ENCODE peak calls at places on chromosomes 12 and 14, in eight cellular contexts. One of them, this sample, is unnamed.

GRCh38 chr12:32533971-32534590 is 134.7 kb downstream of the FGD4 start:
- DNase-seq in A549: peak
- DNase-seq in thoracic aorta: peak
- DNase-seq in Caco-2: peak
- DNase-seq in cardiac fibroblast: peak
- DNase-seq in heart right ventricle: peak
- DNase-seq in foreskin fibroblast: peak
- DNase-seq in dorsolateral prefrontal cortex: no peak
- DNase-seq in this sample: peak

GRCh38 chr12:18439541-18439940 is 178.2 kb downstream of the PIK3C2G start:
- DNase-seq in A549: no peak
- DNase-seq in thoracic aorta: no peak
- DNase-seq in Caco-2: no peak
- DNase-seq in cardiac fibroblast: peak
- DNase-seq in heart right ventricle: no peak
- DNase-seq in foreskin fibroblast: peak
- DNase-seq in dorsolateral prefrontal cortex: no peak
- DNase-seq in this sample: no peak

GRCh38 chr12:103808239-103808880 is 32.7 kb downstream of the NT5DC3 start:
- DNase-seq in A549: no peak
- DNase-seq in thoracic aorta: no peak
- DNase-seq in Caco-2: no peak
- DNase-seq in cardiac fibroblast: no peak
- DNase-seq in heart right ventricle: no peak
- DNase-seq in foreskin fibroblast: no peak
- DNase-seq in dorsolateral prefrontal cortex: no peak
- DNase-seq in this sample: no peak

GRCh38 chr12:24778486-24779304 is 170.2 kb downstream of the BCAT1 start:
- DNase-seq in A549: peak
- DNase-seq in thoracic aorta: no peak
- DNase-seq in Caco-2: peak
- DNase-seq in cardiac fibroblast: peak
- DNase-seq in heart right ventricle: no peak
- DNase-seq in foreskin fibroblast: peak
- DNase-seq in dorsolateral prefrontal cortex: no peak
- DNase-seq in this sample: peak

GRCh38 chr12:115380509-115381120 is 696.6 kb upstream of the TBX3 start:
- DNase-seq in A549: no peak
- DNase-seq in thoracic aorta: no peak
- DNase-seq in Caco-2: no peak
- DNase-seq in cardiac fibroblast: no peak
- DNase-seq in heart right ventricle: no peak
- DNase-seq in foreskin fibroblast: no peak
- DNase-seq in dorsolateral prefrontal cortex: no peak
- DNase-seq in this sample: no peak

GRCh38 chr12:11769723-11770514 is 120.4 kb downstream of the ETV6 start:
- DNase-seq in A549: no peak
- DNase-seq in thoracic aorta: no peak
- DNase-seq in Caco-2: no peak
- DNase-seq in cardiac fibroblast: no peak
- DNase-seq in heart right ventricle: no peak
- DNase-seq in foreskin fibroblast: no peak
- DNase-seq in dorsolateral prefrontal cortex: no peak
- DNase-seq in this sample: no peak

GRCh38 chr12:103768467-103769123 is 72.4 kb downstream of the NT5DC3 start:
- DNase-seq in A549: no peak
- DNase-seq in thoracic aorta: no peak
- DNase-seq in Caco-2: no peak
- DNase-seq in cardiac fibroblast: no peak
- DNase-seq in heart right ventricle: no peak
- DNase-seq in foreskin fibroblast: no peak
- DNase-seq in dorsolateral prefrontal cortex: no peak
- DNase-seq in this sample: no peak

GRCh38 chr14:49550284-49551184 is 35.6 kb downstream of the RPS29 start:
- DNase-seq in A549: no peak
- DNase-seq in thoracic aorta: no peak
- DNase-seq in Caco-2: peak
- DNase-seq in cardiac fibroblast: peak
- DNase-seq in heart right ventricle: no peak
- DNase-seq in foreskin fibroblast: no peak
- DNase-seq in dorsolateral prefrontal cortex: no peak
- DNase-seq in this sample: no peak

GRCh38 chr12:15979096-15980091 is 68.3 kb downstream of the DERA start:
- DNase-seq in A549: peak
- DNase-seq in thoracic aorta: no peak
- DNase-seq in Caco-2: peak
- DNase-seq in cardiac fibroblast: peak
- DNase-seq in heart right ventricle: no peak
- DNase-seq in foreskin fibroblast: peak
- DNase-seq in dorsolateral prefrontal cortex: no peak
- DNase-seq in this sample: peak

GRCh38 chr12:50185496-50185895 is 18.3 kb upstream of the CERS5 start:
- DNase-seq in A549: no peak
- DNase-seq in thoracic aorta: no peak
- DNase-seq in Caco-2: no peak
- DNase-seq in cardiac fibroblast: no peak
- DNase-seq in heart right ventricle: no peak
- DNase-seq in foreskin fibroblast: no peak
- DNase-seq in dorsolateral prefrontal cortex: no peak
- DNase-seq in this sample: no peak

GRCh38 chr12:94172973-94173372 is 24.6 kb downstream of the PLXNC1 start:
- DNase-seq in A549: no peak
- DNase-seq in thoracic aorta: no peak
- DNase-seq in Caco-2: peak
- DNase-seq in cardiac fibroblast: peak
- DNase-seq in heart right ventricle: no peak
- DNase-seq in foreskin fibroblast: peak
- DNase-seq in dorsolateral prefrontal cortex: no peak
- DNase-seq in this sample: peak

GRCh38 chr14:93997082-93997481 is at the start of gene CCDC197:
- DNase-seq in A549: no peak
- DNase-seq in thoracic aorta: no peak
- DNase-seq in Caco-2: no peak
- DNase-seq in cardiac fibroblast: no peak
- DNase-seq in heart right ventricle: no peak
- DNase-seq in foreskin fibroblast: no peak
- DNase-seq in dorsolateral prefrontal cortex: no peak
- DNase-seq in this sample: no peak

GRCh38 chr12:57724003-57724935 is 14.3 kb downstream of the AGAP2 start:
- DNase-seq in A549: no peak
- DNase-seq in thoracic aorta: no peak
- DNase-seq in Caco-2: no peak
- DNase-seq in cardiac fibroblast: no peak
- DNase-seq in heart right ventricle: no peak
- DNase-seq in foreskin fibroblast: no peak
- DNase-seq in dorsolateral prefrontal cortex: no peak
- DNase-seq in this sample: no peak

GRCh38 chr12:31895449-31896150 is 63.6 kb upstream of the RESF1 start:
- DNase-seq in A549: no peak
- DNase-seq in thoracic aorta: no peak
- DNase-seq in Caco-2: no peak
- DNase-seq in cardiac fibroblast: no peak
- DNase-seq in heart right ventricle: no peak
- DNase-seq in foreskin fibroblast: no peak
- DNase-seq in dorsolateral prefrontal cortex: no peak
- DNase-seq in this sample: no peak

GRCh38 chr12:103852498-103852992 is 11.5 kb upstream of the NT5DC3 start:
- DNase-seq in A549: no peak
- DNase-seq in thoracic aorta: no peak
- DNase-seq in Caco-2: no peak
- DNase-seq in cardiac fibroblast: peak
- DNase-seq in heart right ventricle: no peak
- DNase-seq in foreskin fibroblast: no peak
- DNase-seq in dorsolateral prefrontal cortex: peak
- DNase-seq in this sample: no peak

GRCh38 chr12:98422359-98422758 is 93.0 kb upstream of the TMPO start:
- DNase-seq in A549: no peak
- DNase-seq in thoracic aorta: no peak
- DNase-seq in Caco-2: no peak
- DNase-seq in cardiac fibroblast: no peak
- DNase-seq in heart right ventricle: peak
- DNase-seq in foreskin fibroblast: no peak
- DNase-seq in dorsolateral prefrontal cortex: no peak
- DNase-seq in this sample: no peak

GRCh38 chr12:63319936-63320633 is 169.1 kb upstream of the AVPR1A start:
- DNase-seq in A549: no peak
- DNase-seq in thoracic aorta: no peak
- DNase-seq in Caco-2: no peak
- DNase-seq in cardiac fibroblast: no peak
- DNase-seq in heart right ventricle: no peak
- DNase-seq in foreskin fibroblast: no peak
- DNase-seq in dorsolateral prefrontal cortex: no peak
- DNase-seq in this sample: no peak

GRCh38 chr12:109842021-109842420 is 8.8 kb upstream of the TRPV4 start:
- DNase-seq in A549: no peak
- DNase-seq in thoracic aorta: no peak
- DNase-seq in Caco-2: no peak
- DNase-seq in cardiac fibroblast: no peak
- DNase-seq in heart right ventricle: no peak
- DNase-seq in foreskin fibroblast: no peak
- DNase-seq in dorsolateral prefrontal cortex: no peak
- DNase-seq in this sample: no peak

GRCh38 chr12:56151672-56152131 is 685 bp upstream of the MYL6B start:
- DNase-seq in A549: peak
- DNase-seq in thoracic aorta: no peak
- DNase-seq in Caco-2: peak
- DNase-seq in cardiac fibroblast: no peak
- DNase-seq in heart right ventricle: no peak
- DNase-seq in foreskin fibroblast: no peak
- DNase-seq in dorsolateral prefrontal cortex: peak
- DNase-seq in this sample: no peak

GRCh38 chr12:39692258-39692853 is 72.8 kb upstream of the ABCD2 start:
- DNase-seq in A549: no peak
- DNase-seq in thoracic aorta: no peak
- DNase-seq in Caco-2: no peak
- DNase-seq in cardiac fibroblast: peak
- DNase-seq in heart right ventricle: no peak
- DNase-seq in foreskin fibroblast: no peak
- DNase-seq in dorsolateral prefrontal cortex: no peak
- DNase-seq in this sample: peak

GRCh38 chr12:119804011-119804641 is 73.0 kb downstream of the CIT start:
- DNase-seq in A549: peak
- DNase-seq in thoracic aorta: no peak
- DNase-seq in Caco-2: peak
- DNase-seq in cardiac fibroblast: peak
- DNase-seq in heart right ventricle: peak
- DNase-seq in foreskin fibroblast: peak
- DNase-seq in dorsolateral prefrontal cortex: peak
- DNase-seq in this sample: peak

GRCh38 chr12:38713294-38713693 is 192.1 kb downstream of the CPNE8 start:
- DNase-seq in A549: no peak
- DNase-seq in thoracic aorta: no peak
- DNase-seq in Caco-2: no peak
- DNase-seq in cardiac fibroblast: no peak
- DNase-seq in heart right ventricle: no peak
- DNase-seq in foreskin fibroblast: no peak
- DNase-seq in dorsolateral prefrontal cortex: no peak
- DNase-seq in this sample: no peak

GRCh38 chr14:104694991-104695659 is 5.7 kb downstream of the INF2 start:
- DNase-seq in A549: no peak
- DNase-seq in thoracic aorta: no peak
- DNase-seq in Caco-2: no peak
- DNase-seq in cardiac fibroblast: no peak
- DNase-seq in heart right ventricle: peak
- DNase-seq in foreskin fibroblast: no peak
- DNase-seq in dorsolateral prefrontal cortex: no peak
- DNase-seq in this sample: no peak

GRCh38 chr14:70873627-70874026 is 33.6 kb upstream of the PCNX1 start:
- DNase-seq in A549: no peak
- DNase-seq in thoracic aorta: no peak
- DNase-seq in Caco-2: no peak
- DNase-seq in cardiac fibroblast: no peak
- DNase-seq in heart right ventricle: no peak
- DNase-seq in foreskin fibroblast: no peak
- DNase-seq in dorsolateral prefrontal cortex: no peak
- DNase-seq in this sample: no peak

GRCh38 chr14:30559638-30560071 is 697 bp downstream of the G2E3 start:
- DNase-seq in A549: no peak
- DNase-seq in thoracic aorta: no peak
- DNase-seq in Caco-2: no peak
- DNase-seq in cardiac fibroblast: peak
- DNase-seq in heart right ventricle: no peak
- DNase-seq in foreskin fibroblast: no peak
- DNase-seq in dorsolateral prefrontal cortex: no peak
- DNase-seq in this sample: peak

GRCh38 chr12:76878899-76879709 is at the start of gene CSRP2:
- DNase-seq in A549: peak
- DNase-seq in thoracic aorta: peak
- DNase-seq in Caco-2: peak
- DNase-seq in cardiac fibroblast: peak
- DNase-seq in heart right ventricle: peak
- DNase-seq in foreskin fibroblast: peak
- DNase-seq in dorsolateral prefrontal cortex: peak
- DNase-seq in this sample: peak
- TF ChIP-seq CTCF in A549: no peak
- TF ChIP-seq CTCF in thoracic aorta: peak
- TF ChIP-seq CTCF in Caco-2: no peak
- TF ChIP-seq CTCF in cardiac fibroblast: peak
- TF ChIP-seq CTCF in heart right ventricle: peak
- TF ChIP-seq CTCF in foreskin fibroblast: peak
- TF ChIP-seq CTCF in dorsolateral prefrontal cortex: no peak
- TF ChIP-seq CTCF in this sample: peak

GRCh38 chr12:112788205-112788604 is 3.3 kb upstream of the RPH3A start:
- DNase-seq in A549: peak
- DNase-seq in thoracic aorta: no peak
- DNase-seq in Caco-2: no peak
- DNase-seq in cardiac fibroblast: no peak
- DNase-seq in heart right ventricle: no peak
- DNase-seq in foreskin fibroblast: no peak
- DNase-seq in dorsolateral prefrontal cortex: no peak
- DNase-seq in this sample: no peak
- TF ChIP-seq CTCF in A549: peak
- TF ChIP-seq CTCF in thoracic aorta: no peak
- TF ChIP-seq CTCF in Caco-2: no peak
- TF ChIP-seq CTCF in cardiac fibroblast: no peak
- TF ChIP-seq CTCF in heart right ventricle: no peak
- TF ChIP-seq CTCF in foreskin fibroblast: no peak
- TF ChIP-seq CTCF in dorsolateral prefrontal cortex: peak
- TF ChIP-seq CTCF in this sample: no peak

GRCh38 chr12:58804749-58805148 is 115.6 kb downstream of the LRIG3 start:
- DNase-seq in A549: peak
- DNase-seq in thoracic aorta: no peak
- DNase-seq in Caco-2: peak
- DNase-seq in cardiac fibroblast: no peak
- DNase-seq in heart right ventricle: no peak
- DNase-seq in foreskin fibroblast: no peak
- DNase-seq in dorsolateral prefrontal cortex: no peak
- DNase-seq in this sample: no peak
- TF ChIP-seq CTCF in A549: peak
- TF ChIP-seq CTCF in thoracic aorta: no peak
- TF ChIP-seq CTCF in Caco-2: peak
- TF ChIP-seq CTCF in cardiac fibroblast: peak
- TF ChIP-seq CTCF in heart right ventricle: peak
- TF ChIP-seq CTCF in foreskin fibroblast: peak
- TF ChIP-seq CTCF in dorsolateral prefrontal cortex: no peak
- TF ChIP-seq CTCF in this sample: peak

DNA sequence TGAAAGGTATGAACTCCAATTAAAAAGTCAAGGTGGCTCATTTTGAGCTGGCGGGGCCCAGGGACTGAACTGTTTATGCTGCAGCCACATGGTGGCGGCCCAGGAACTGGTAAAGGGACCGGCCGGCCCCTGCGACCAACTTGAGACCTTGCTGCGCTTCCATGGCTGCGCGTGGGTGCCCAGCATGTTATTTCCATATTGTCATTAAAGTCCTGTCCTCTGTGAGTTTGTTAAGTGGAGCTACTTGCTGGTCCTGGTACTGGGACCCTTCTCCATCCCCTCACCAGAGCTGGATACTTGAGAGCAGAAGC is 62.3 kb downstream of the BEGAIN start:
- DNase-seq in A549: peak
- DNase-seq in thoracic aorta: no peak
- DNase-seq in Caco-2: no peak
- DNase-seq in cardiac fibroblast: no peak
- DNase-seq in heart right ventricle: peak
- DNase-seq in foreskin fibroblast: no peak
- DNase-seq in dorsolateral prefrontal cortex: no peak
- DNase-seq in this sample: no peak
- TF ChIP-seq CTCF in A549: peak
- TF ChIP-seq CTCF in thoracic aorta: no peak
- TF ChIP-seq CTCF in Caco-2: peak
- TF ChIP-seq CTCF in cardiac fibroblast: no peak
- TF ChIP-seq CTCF in heart right ventricle: peak
- TF ChIP-seq CTCF in foreskin fibroblast: peak
- TF ChIP-seq CTCF in dorsolateral prefrontal cortex: peak
- TF ChIP-seq CTCF in this sample: peak